ENCODE peak calls at places on chromosomes 3 and 15, in five cellular contexts. One of them, this sample, is unnamed.

GRCh38 chr15:94446441-94446840 is 215.1 kb downstream of the MCTP2 start:
- DNase-seq in psoas muscle: no peak
- DNase-seq in gastrocnemius medialis: no peak
- DNase-seq in PC-3: no peak
- DNase-seq in ovary: no peak
- DNase-seq in this sample: no peak

GRCh38 chr15:34239151-34239761 is 14.4 kb downstream of the EMC4 start:
- DNase-seq in psoas muscle: no peak
- DNase-seq in gastrocnemius medialis: no peak
- DNase-seq in PC-3: peak; percentile 99
- DNase-seq in ovary: no peak
- DNase-seq in this sample: no peak

GRCh38 chr15:40567111-40567510 is 2.0 kb upstream of the RPUSD2 start:
- DNase-seq in psoas muscle: no peak
- DNase-seq in gastrocnemius medialis: no peak
- DNase-seq in PC-3: peak; percentile 29
- DNase-seq in ovary: no peak
- DNase-seq in this sample: no peak

GRCh38 chr3:155688481-155688880 is 56.4 kb downstream of the PLCH1 start:
- DNase-seq in psoas muscle: no peak
- DNase-seq in gastrocnemius medialis: no peak
- DNase-seq in PC-3: no peak
- DNase-seq in ovary: no peak
- DNase-seq in this sample: no peak

GRCh38 chr3:124714218-124714853 is 15.9 kb upstream of the UMPS start:
- DNase-seq in psoas muscle: no peak
- DNase-seq in gastrocnemius medialis: no peak
- DNase-seq in PC-3: no peak
- DNase-seq in ovary: no peak
- DNase-seq in this sample: no peak

GRCh38 chr3:14256561-14257342 is 78.1 kb downstream of the LSM3 start:
- DNase-seq in psoas muscle: peak; percentile 64
- DNase-seq in gastrocnemius medialis: no peak
- DNase-seq in PC-3: no peak
- DNase-seq in ovary: peak; percentile 61
- DNase-seq in this sample: no peak

GRCh38 chr3:152100491-152101086 is 168.1 kb upstream of the MBNL1 start:
- DNase-seq in psoas muscle: no peak
- DNase-seq in gastrocnemius medialis: no peak
- DNase-seq in PC-3: no peak
- DNase-seq in ovary: no peak
- DNase-seq in this sample: no peak

GRCh38 chr3:188546835-188547670 is 393.1 kb downstream of the LPP start:
- DNase-seq in psoas muscle: no peak
- DNase-seq in gastrocnemius medialis: no peak
- DNase-seq in PC-3: peak; percentile 82
- DNase-seq in ovary: no peak
- DNase-seq in this sample: no peak

GRCh38 chr3:57006949-57007419 is 53.5 kb upstream of the SPATA12 start:
- DNase-seq in psoas muscle: no peak
- DNase-seq in gastrocnemius medialis: no peak
- DNase-seq in PC-3: peak; percentile 98
- DNase-seq in ovary: no peak
- DNase-seq in this sample: peak; percentile 28

GRCh38 chr3:156429125-156429524 is 125.8 kb downstream of the SSR3 start:
- DNase-seq in psoas muscle: no peak
- DNase-seq in gastrocnemius medialis: no peak
- DNase-seq in PC-3: no peak
- DNase-seq in ovary: no peak
- DNase-seq in this sample: no peak

GRCh38 chr3:190446492-190447301 is 3.0 kb downstream of the TMEM207 start:
- DNase-seq in psoas muscle: no peak
- DNase-seq in gastrocnemius medialis: no peak
- DNase-seq in PC-3: no peak
- DNase-seq in ovary: no peak
- DNase-seq in this sample: no peak

GRCh38 chr3:150663461-150663860 is 40.3 kb downstream of the ERICH6 start:
- DNase-seq in psoas muscle: no peak
- DNase-seq in gastrocnemius medialis: no peak
- DNase-seq in PC-3: no peak
- DNase-seq in ovary: no peak
- DNase-seq in this sample: no peak

GRCh38 chr15:89332446-89332845 is 2.2 kb downstream of the POLG start:
- DNase-seq in psoas muscle: no peak
- DNase-seq in gastrocnemius medialis: no peak
- DNase-seq in PC-3: peak; percentile 14
- DNase-seq in ovary: no peak
- DNase-seq in this sample: no peak

GRCh38 chr3:8888296-8888915 is 74.9 kb downstream of the RAD18 start:
- DNase-seq in psoas muscle: no peak
- DNase-seq in gastrocnemius medialis: no peak
- DNase-seq in PC-3: no peak
- DNase-seq in ovary: no peak
- DNase-seq in this sample: no peak

GRCh38 chr15:84749111-84749991 is 959 bp downstream of the ZNF592 start:
- DNase-seq in psoas muscle: peak; percentile 72
- DNase-seq in gastrocnemius medialis: peak; percentile 54
- DNase-seq in PC-3: peak; percentile 28
- DNase-seq in ovary: peak; percentile 66
- DNase-seq in this sample: peak; percentile 54

GRCh38 chr3:120437559-120437958 is 13.2 kb downstream of the FSTL1 start:
- DNase-seq in psoas muscle: no peak
- DNase-seq in gastrocnemius medialis: no peak
- DNase-seq in PC-3: no peak
- DNase-seq in ovary: no peak
- DNase-seq in this sample: no peak

GRCh38 chr3:147937891-147938290 is 528.7 kb downstream of the ZIC1 start:
- DNase-seq in psoas muscle: no peak
- DNase-seq in gastrocnemius medialis: no peak
- DNase-seq in PC-3: no peak
- DNase-seq in ovary: no peak
- DNase-seq in this sample: no peak

GRCh38 chr15:80776420-80777045 is 2.6 kb upstream of the CEMIP start:
- DNase-seq in psoas muscle: peak; percentile 73
- DNase-seq in gastrocnemius medialis: peak; percentile 9
- DNase-seq in PC-3: peak; percentile 74
- DNase-seq in ovary: peak; percentile 65
- DNase-seq in this sample: peak; percentile 66

GRCh38 chr15:84638103-84638502 is 16.0 kb downstream of the WDR73 start:
- DNase-seq in psoas muscle: no peak
- DNase-seq in gastrocnemius medialis: no peak
- DNase-seq in PC-3: peak; percentile 53
- DNase-seq in ovary: no peak
- DNase-seq in this sample: no peak

GRCh38 chr3:125313060-125313635 is 62.0 kb downstream of the ZNF148 start:
- DNase-seq in psoas muscle: no peak
- DNase-seq in gastrocnemius medialis: no peak
- DNase-seq in PC-3: no peak
- DNase-seq in ovary: no peak
- DNase-seq in this sample: no peak

GRCh38 chr3:35829499-35829898 is 190.2 kb downstream of the ARPP21 start:
- DNase-seq in psoas muscle: no peak
- DNase-seq in gastrocnemius medialis: no peak
- DNase-seq in PC-3: peak; percentile 37
- DNase-seq in ovary: no peak
- DNase-seq in this sample: no peak

GRCh38 chr3:2765002-2765579 is 345.1 kb downstream of the IL5RA start:
- DNase-seq in psoas muscle: no peak
- DNase-seq in gastrocnemius medialis: no peak
- DNase-seq in PC-3: no peak
- DNase-seq in ovary: no peak
- DNase-seq in this sample: no peak

GRCh38 chr15:98884894-98885293 is 122.7 kb downstream of the PGPEP1L start:
- DNase-seq in psoas muscle: peak; percentile 76
- DNase-seq in gastrocnemius medialis: peak; percentile 49
- DNase-seq in PC-3: no peak
- DNase-seq in ovary: no peak
- DNase-seq in this sample: no peak

GRCh38 chr3:139634236-139634635 is 43.5 kb downstream of the NMNAT3 start:
- DNase-seq in psoas muscle: no peak
- DNase-seq in gastrocnemius medialis: no peak
- DNase-seq in PC-3: no peak
- DNase-seq in ovary: no peak
- DNase-seq in this sample: no peak

GRCh38 chr15:57370929-57371328 is 5.4 kb upstream of the CGNL1 start:
- DNase-seq in psoas muscle: no peak
- DNase-seq in gastrocnemius medialis: no peak
- DNase-seq in PC-3: no peak
- DNase-seq in ovary: no peak
- DNase-seq in this sample: no peak

GRCh38 chr15:95812491-95812890 is 518.0 kb upstream of the NR2F2 start:
- DNase-seq in psoas muscle: no peak
- DNase-seq in gastrocnemius medialis: no peak
- DNase-seq in PC-3: no peak
- DNase-seq in ovary: no peak
- DNase-seq in this sample: no peak

GRCh38 chr3:76310059-76310458 is 524.7 kb upstream of the ZNF717 start:
- DNase-seq in psoas muscle: no peak
- DNase-seq in gastrocnemius medialis: no peak
- DNase-seq in PC-3: no peak
- DNase-seq in ovary: no peak
- DNase-seq in this sample: no peak

GRCh38 chr3:63364495-63364894 is 86.4 kb downstream of the SYNPR start:
- DNase-seq in psoas muscle: no peak
- DNase-seq in gastrocnemius medialis: no peak
- DNase-seq in PC-3: peak; percentile 63
- DNase-seq in ovary: no peak
- DNase-seq in this sample: no peak

GRCh38 chr3:189898559-189899153 is 222.0 kb downstream of the P3H2 start:
- DNase-seq in psoas muscle: no peak
- DNase-seq in gastrocnemius medialis: no peak
- DNase-seq in PC-3: no peak
- DNase-seq in ovary: no peak
- DNase-seq in this sample: no peak

GRCh38 chr3:184327171-184327570 is 10.2 kb upstream of the FAM131A start:
- DNase-seq in psoas muscle: no peak
- DNase-seq in gastrocnemius medialis: no peak
- DNase-seq in PC-3: no peak
- DNase-seq in ovary: no peak
- DNase-seq in this sample: no peak

GRCh38 chr3:14780927-14781507 is 37.7 kb upstream of the FGD5 start:
- DNase-seq in psoas muscle: peak; percentile 62
- DNase-seq in gastrocnemius medialis: no peak
- DNase-seq in PC-3: peak; percentile 74
- DNase-seq in ovary: peak; percentile 49
- DNase-seq in this sample: peak; percentile 68

GRCh38 chr15:68843425-68844311 is 23.0 kb upstream of the ANP32A start:
- DNase-seq in psoas muscle: no peak
- DNase-seq in gastrocnemius medialis: no peak
- DNase-seq in PC-3: peak; percentile 4
- DNase-seq in ovary: no peak
- DNase-seq in this sample: peak; percentile 52
- H3K4me1 ChIP-seq in psoas muscle: no peaks in the 10 kb centered on the region
- H3K4me1 ChIP-seq in gastrocnemius medialis: peaks cover 6% of the 10 kb centered on the region
- H3K4me1 ChIP-seq in PC-3: no peaks in the 10 kb centered on the region
- H3K4me1 ChIP-seq in ovary: peaks cover 3% of the 10 kb centered on the region
- H3K4me1 ChIP-seq in this sample: peaks cover 7% of the 10 kb centered on the region

GRCh38 chr3:192933779-192934456 is 16.3 kb upstream of the MB21D2 start:
- DNase-seq in psoas muscle: no peak
- DNase-seq in gastrocnemius medialis: no peak
- DNase-seq in PC-3: peak; percentile 29
- DNase-seq in ovary: no peak
- DNase-seq in this sample: no peak

GRCh38 chr3:192940129-192940528 is 22.5 kb upstream of the MB21D2 start:
- DNase-seq in psoas muscle: no peak
- DNase-seq in gastrocnemius medialis: no peak
- DNase-seq in PC-3: peak; percentile 17
- DNase-seq in ovary: no peak
- DNase-seq in this sample: no peak

GRCh38 chr3:192931825-192932224 is 14.2 kb upstream of the MB21D2 start:
- DNase-seq in psoas muscle: no peak
- DNase-seq in gastrocnemius medialis: no peak
- DNase-seq in PC-3: no peak
- DNase-seq in ovary: no peak
- DNase-seq in this sample: no peak

GRCh38 chr3:192933259-192933658 is 15.6 kb upstream of the MB21D2 start:
- DNase-seq in psoas muscle: no peak
- DNase-seq in gastrocnemius medialis: no peak
- DNase-seq in PC-3: no peak
- DNase-seq in ovary: no peak
- DNase-seq in this sample: no peak

GRCh38 chr3:192935441-192935840 is 17.8 kb upstream of the MB21D2 start:
- DNase-seq in psoas muscle: no peak
- DNase-seq in gastrocnemius medialis: no peak
- DNase-seq in PC-3: no peak
- DNase-seq in ovary: no peak
- DNase-seq in this sample: no peak
- TF ChIP-seq CTCF in psoas muscle: no peak
- TF ChIP-seq CTCF in gastrocnemius medialis: no peak
- TF ChIP-seq CTCF in PC-3: no peak
- TF ChIP-seq CTCF in ovary: no peak
- TF ChIP-seq CTCF in this sample: no peak

GRCh38 chr15:65528461-65529060 is 1.7 kb upstream of the HACD3 start:
- DNase-seq in psoas muscle: no peak
- DNase-seq in gastrocnemius medialis: no peak
- DNase-seq in PC-3: no peak
- DNase-seq in ovary: no peak
- DNase-seq in this sample: no peak
- H3K27ac ChIP-seq in psoas muscle: no peak overlapping the region
- H3K27ac ChIP-seq in gastrocnemius medialis: no peak overlapping the region
- H3K27ac ChIP-seq in PC-3: no peak overlapping the region
- H3K27ac ChIP-seq in ovary: no peak overlapping the region
- H3K27ac ChIP-seq in this sample: no peak overlapping the region

GRCh38 chr3:31544634-31545033 is 11.9 kb downstream of the STT3B start:
- DNase-seq in psoas muscle: peak; percentile 63
- DNase-seq in gastrocnemius medialis: no peak
- DNase-seq in PC-3: no peak
- DNase-seq in ovary: no peak
- DNase-seq in this sample: peak; percentile 60

GRCh38 chr3:31542246-31542645 is 9.5 kb downstream of the STT3B start:
- DNase-seq in psoas muscle: no peak
- DNase-seq in gastrocnemius medialis: no peak
- DNase-seq in PC-3: no peak
- DNase-seq in ovary: no peak
- DNase-seq in this sample: no peak

GRCh38 chr3:31546152-31546551 is 13.4 kb downstream of the STT3B start:
- DNase-seq in psoas muscle: no peak
- DNase-seq in gastrocnemius medialis: no peak
- DNase-seq in PC-3: no peak
- DNase-seq in ovary: no peak
- DNase-seq in this sample: no peak

GRCh38 chr3:31541102-31541501 is 8.4 kb downstream of the STT3B start:
- DNase-seq in psoas muscle: no peak
- DNase-seq in gastrocnemius medialis: no peak
- DNase-seq in PC-3: peak; percentile 41
- DNase-seq in ovary: no peak
- DNase-seq in this sample: no peak

DNA sequence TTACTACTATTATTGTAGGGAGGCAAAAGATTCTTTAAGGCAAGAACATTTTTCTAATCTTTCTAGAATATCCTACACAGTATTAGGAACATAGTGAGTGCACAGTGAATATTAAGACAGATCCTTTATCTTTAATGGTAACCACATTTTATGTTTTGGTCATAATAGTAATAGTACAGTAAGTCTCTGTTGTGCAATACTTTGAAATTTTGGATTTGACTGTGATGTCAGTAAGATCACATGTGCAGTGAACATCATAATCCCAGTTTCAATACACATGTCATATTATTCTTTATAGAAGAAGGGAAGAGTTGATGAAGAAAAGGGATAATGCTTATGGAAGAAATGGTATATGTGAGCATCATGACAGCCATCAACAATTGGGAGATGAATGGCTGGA is 10.7 kb downstream of the STT3B start:
- DNase-seq in psoas muscle: no peak
- DNase-seq in gastrocnemius medialis: no peak
- DNase-seq in PC-3: no peak
- DNase-seq in ovary: no peak
- DNase-seq in this sample: no peak
- H3K4me1 ChIP-seq in psoas muscle: peaks cover 49% of the 10 kb centered on the region
- H3K4me1 ChIP-seq in gastrocnemius medialis: peaks cover 53% of the 10 kb centered on the region
- H3K4me1 ChIP-seq in PC-3: peaks cover 30% of the 10 kb centered on the region
- H3K4me1 ChIP-seq in ovary: peaks cover 5% of the 10 kb centered on the region
- H3K4me1 ChIP-seq in this sample: peaks cover 77% of the 10 kb centered on the region